ENCODE peak calls at places on chromosomes 1 and 21, in six cellular contexts. D is H9, X is mesenchymal stem cell, L is neuronal stem cell, U is trophoblast cell, C is H1. H is an unnamed sample.
A peak's percentile ranks its signal among the peaks of the same experiment; 100 is the strongest.

GRCh38 chr1:25744140-25744581 is 55.8 kb upstream of the SELENON start:
- DNase-seq in D (peak; percentile 74), X (peak; percentile 56), L (no peak), U (peak; percentile 48), C (peak; percentile 63), H (peak; percentile 53)

GRCh38 chr1:151970128-151970527 is 23.5 kb downstream of the S100A10 start:
- DNase-seq in D (no peak), X (no peak), L (no peak), U (no peak), C (no peak), H (no peak)

GRCh38 chr1:38923607-38924006 is 18.0 kb downstream of the RHBDL2 start:
- DNase-seq in D (no peak), X (no peak), L (no peak), U (no peak), C (no peak), H (no peak)

GRCh38 chr1:43072314-43072713 is 99.8 kb downstream of the EBNA1BP2 start:
- DNase-seq in D (no peak), X (no peak), L (no peak), U (peak; percentile 41), C (peak; percentile 30), H (no peak)

GRCh38 chr1:208202333-208202987 is 41.7 kb downstream of the PLXNA2 start:
- DNase-seq in D (no peak), X (no peak), L (no peak), U (no peak), C (no peak), H (no peak)

GRCh38 chr1:61083799-61084385 is 1.5 kb downstream of the NFIA start:
- DNase-seq in D (no peak), X (peak; percentile 24), L (no peak), U (no peak), C (no peak), H (no peak)

GRCh38 chr1:223835754-223836153 is 10.0 kb downstream of the TP53BP2 start:
- DNase-seq in D (no peak), X (peak; percentile 50), L (no peak), U (no peak), C (no peak), H (no peak)

GRCh38 chr21:37636152-37636860 is 269.7 kb downstream of the DYRK1A start:
- DNase-seq in D (no peak), X (peak; percentile 86), L (no peak), U (peak; percentile 30), C (no peak), H (peak; percentile 76)

GRCh38 chr1:161020573-161021167 is at the start of gene F11R:
- DNase-seq in D (peak; percentile 72), X (peak; percentile 36), L (peak; percentile 35), U (peak; percentile 93), C (peak; percentile 79), H (no peak)

GRCh38 chr1:201466492-201466891 is 2.5 kb downstream of the PHLDA3 start:
- DNase-seq in D (no peak), X (peak; percentile 39), L (no peak), U (no peak), C (no peak), H (no peak)

GRCh38 chr1:162326559-162326958 is 50.1 kb downstream of the SPATA46 start:
- DNase-seq in D (no peak), X (no peak), L (no peak), U (no peak), C (no peak), H (no peak)

GRCh38 chr1:65564493-65564892 is 144.0 kb downstream of the LEPR start:
- DNase-seq in D (no peak), X (no peak), L (no peak), U (no peak), C (no peak), H (no peak)

GRCh38 chr21:44523567-44524181 is 16.3 kb downstream of the KRTAP10-1 start:
- DNase-seq in D (no peak), X (no peak), L (no peak), U (no peak), C (no peak), H (no peak)

GRCh38 chr21:44522753-44523204 is 17.2 kb downstream of the KRTAP10-1 start:
- DNase-seq in D (no peak), X (no peak), L (no peak), U (no peak), C (no peak), H (no peak)

GRCh38 chr21:44526096-44526997 is 13.6 kb downstream of the KRTAP10-1 start:
- DNase-seq in D (no peak), X (no peak), L (no peak), U (no peak), C (no peak), H (no peak)

GRCh38 chr21:44525431-44526095 is 14.4 kb downstream of the KRTAP10-1 start:
- DNase-seq in D (peak; percentile 27), X (no peak), L (no peak), U (no peak), C (no peak), H (no peak)

GRCh38 chr21:44524412-44525371 is 15.3 kb downstream of the KRTAP10-1 start:
- DNase-seq in D (no peak), X (no peak), L (no peak), U (no peak), C (no peak), H (no peak)
- H3K14ac ChIP-seq in D (no peak overlapping the region), X (no peak overlapping the region), L (no peak overlapping the region), U (no peak overlapping the region), C (no peak overlapping the region), H (no peak overlapping the region)

DNA sequence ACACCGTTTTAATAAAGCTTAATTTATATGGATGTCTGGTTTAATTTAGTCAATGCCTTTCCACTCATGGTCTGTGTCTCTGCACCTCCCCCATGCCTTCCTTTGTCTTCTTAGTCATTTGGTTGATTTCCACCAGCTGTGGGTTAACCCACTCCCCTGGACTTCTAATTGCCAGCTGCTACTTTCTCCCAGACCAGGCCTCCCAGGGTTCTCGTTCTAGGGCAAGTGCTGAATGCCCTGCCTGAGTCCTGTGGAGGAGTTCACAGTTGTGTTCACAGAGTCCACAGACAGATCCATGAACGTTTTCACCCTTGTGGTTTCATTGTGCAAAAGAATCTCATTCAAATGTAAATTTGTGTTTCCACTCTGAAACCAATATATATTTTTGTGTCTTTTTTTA is 243.4 kb downstream of the NUF2 start:
- DNase-seq in D (no peak), X (no peak), L (no peak), U (no peak), C (no peak), H (no peak)
- H2BK5ac ChIP-seq in D (no peak overlapping the region), X (no peak overlapping the region), L (no peak overlapping the region), U (no peak overlapping the region), C (peak overlapping the region; percentile 89), H (no peak overlapping the region)

GRCh38 chr1:154973344-154974085 is 966 bp upstream of the CKS1B start:
- DNase-seq in D (peak; percentile 98), X (peak; percentile 99), L (peak; percentile 97), U (peak; percentile 100), C (peak; percentile 99), H (peak; percentile 97)
- H3K14ac ChIP-seq in D (peak overlapping the region; percentile 75), X (no peak overlapping the region), L (no peak overlapping the region), U (peak overlapping the region; percentile 97), C (no peak overlapping the region), H (peak overlapping the region; percentile 100)

GRCh38 chr1:16043950-16044349 is 368 bp downstream of the CLCNKB start:
- DNase-seq in D (no peak), X (no peak), L (no peak), U (no peak), C (no peak), H (no peak)
- H2BK5ac ChIP-seq in D (no peak overlapping the region), X (no peak overlapping the region), L (peak overlapping the region; percentile 66), U (no peak overlapping the region), C (no peak overlapping the region), H (no peak overlapping the region)

DNA sequence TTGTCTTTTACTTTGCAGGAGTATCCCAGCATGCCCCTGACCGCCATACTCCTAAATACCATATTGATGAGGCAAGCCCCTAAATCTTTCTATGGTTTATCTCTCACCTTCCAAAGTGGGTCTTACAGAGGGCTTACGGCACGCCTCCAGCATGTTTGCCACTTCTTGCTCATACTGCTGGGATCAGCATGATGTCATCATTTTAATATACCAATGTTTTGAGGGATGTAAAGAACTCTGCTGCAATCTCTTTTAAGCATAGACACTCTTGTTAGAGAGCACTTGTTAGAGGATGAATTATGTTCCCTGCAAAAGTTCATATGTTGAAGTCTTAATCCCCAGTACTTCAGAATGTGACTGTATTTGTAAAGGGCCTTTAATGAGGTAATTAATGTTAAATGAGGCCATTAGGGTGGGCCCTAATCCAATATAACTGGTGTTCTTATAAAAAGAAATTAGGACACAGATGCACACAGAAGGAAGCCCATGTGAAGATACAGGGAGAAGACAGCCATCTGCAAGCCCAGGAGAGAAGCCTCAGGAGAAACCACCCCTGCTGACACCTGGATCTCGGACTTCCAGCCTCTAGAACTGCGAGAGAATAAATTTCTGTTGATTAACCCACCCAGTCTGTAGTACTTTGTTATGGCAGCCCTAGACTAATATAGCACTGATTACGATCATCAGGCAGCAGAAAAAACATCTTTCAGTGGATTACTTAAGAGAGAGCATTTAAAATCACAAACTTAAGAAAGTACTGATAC is 16.4 kb upstream of the ABCB10 start:
- DNase-seq in D (no peak), X (no peak), L (no peak), U (no peak), C (no peak), H (no peak)
- H3K14ac ChIP-seq in D (no peak overlapping the region), X (no peak overlapping the region), L (no peak overlapping the region), U (no peak overlapping the region), C (no peak overlapping the region), H (no peak overlapping the region)